ENCODE peak calls at places on chromosomes 2 and 18, in nine cellular contexts. One of them, this sample, is unnamed.
A peak's percentile ranks its signal among the peaks of the same experiment; 100 is the strongest.

GRCh38 chr2:233838251-233838650 is 16.1 kb downstream of the HJURP start:
- DNase-seq in ascending aorta: no peak
- DNase-seq in right lobe of liver: no peak
- DNase-seq in fibroblast of mammary gland: no peak
- DNase-seq in sigmoid colon: peak; percentile 33
- DNase-seq in cardiac fibroblast: no peak
- DNase-seq in HCT116: no peak
- DNase-seq in BJ: no peak
- DNase-seq in CD8-positive, alpha-beta memory T cell: no peak
- DNase-seq in this sample: no peak

GRCh38 chr2:102238039-102238756 is 51.4 kb downstream of the IL1RL2 start:
- DNase-seq in ascending aorta: no peak
- DNase-seq in right lobe of liver: no peak
- DNase-seq in fibroblast of mammary gland: peak; percentile 88
- DNase-seq in sigmoid colon: peak; percentile 43
- DNase-seq in cardiac fibroblast: peak; percentile 91
- DNase-seq in HCT116: no peak
- DNase-seq in BJ: no peak
- DNase-seq in CD8-positive, alpha-beta memory T cell: no peak
- DNase-seq in this sample: no peak

GRCh38 chr18:79796531-79797390 is 977 bp upstream of the KCNG2 start:
- DNase-seq in ascending aorta: no peak
- DNase-seq in right lobe of liver: peak; percentile 31
- DNase-seq in fibroblast of mammary gland: peak; percentile 31
- DNase-seq in sigmoid colon: peak; percentile 59
- DNase-seq in cardiac fibroblast: peak; percentile 59
- DNase-seq in HCT116: no peak
- DNase-seq in BJ: no peak
- DNase-seq in CD8-positive, alpha-beta memory T cell: no peak
- DNase-seq in this sample: no peak

GRCh38 chr18:79988925-79989361 is 580 bp upstream of the TXNL4A start:
- DNase-seq in ascending aorta: no peak
- DNase-seq in right lobe of liver: no peak
- DNase-seq in fibroblast of mammary gland: peak; percentile 55
- DNase-seq in sigmoid colon: peak; percentile 77
- DNase-seq in cardiac fibroblast: peak; percentile 57
- DNase-seq in HCT116: no peak
- DNase-seq in BJ: no peak
- DNase-seq in CD8-positive, alpha-beta memory T cell: no peak
- DNase-seq in this sample: peak; percentile 45

GRCh38 chr2:172770887-172771286 is 35.2 kb downstream of the RAPGEF4 start:
- DNase-seq in ascending aorta: no peak
- DNase-seq in right lobe of liver: no peak
- DNase-seq in fibroblast of mammary gland: no peak
- DNase-seq in sigmoid colon: no peak
- DNase-seq in cardiac fibroblast: no peak
- DNase-seq in HCT116: no peak
- DNase-seq in BJ: no peak
- DNase-seq in CD8-positive, alpha-beta memory T cell: no peak
- DNase-seq in this sample: no peak

GRCh38 chr2:86143307-86143706 is 37.3 kb downstream of the PTCD3 start:
- DNase-seq in ascending aorta: no peak
- DNase-seq in right lobe of liver: no peak
- DNase-seq in fibroblast of mammary gland: no peak
- DNase-seq in sigmoid colon: no peak
- DNase-seq in cardiac fibroblast: no peak
- DNase-seq in HCT116: no peak
- DNase-seq in BJ: no peak
- DNase-seq in CD8-positive, alpha-beta memory T cell: no peak
- DNase-seq in this sample: no peak

GRCh38 chr18:79987566-79987965 is 797 bp downstream of the TXNL4A start:
- DNase-seq in ascending aorta: no peak
- DNase-seq in right lobe of liver: no peak
- DNase-seq in fibroblast of mammary gland: peak; percentile 43
- DNase-seq in sigmoid colon: no peak
- DNase-seq in cardiac fibroblast: peak; percentile 43
- DNase-seq in HCT116: no peak
- DNase-seq in BJ: no peak
- DNase-seq in CD8-positive, alpha-beta memory T cell: no peak
- DNase-seq in this sample: peak; percentile 43

GRCh38 chr2:176507736-176508135 is 238.5 kb downstream of the MTX2 start:
- DNase-seq in ascending aorta: no peak
- DNase-seq in right lobe of liver: no peak
- DNase-seq in fibroblast of mammary gland: peak; percentile 51
- DNase-seq in sigmoid colon: no peak
- DNase-seq in cardiac fibroblast: no peak
- DNase-seq in HCT116: no peak
- DNase-seq in BJ: no peak
- DNase-seq in CD8-positive, alpha-beta memory T cell: no peak
- DNase-seq in this sample: no peak

GRCh38 chr2:70923378-70924015 is 12.2 kb upstream of the ATP6V1B1 start:
- DNase-seq in ascending aorta: peak; percentile 56
- DNase-seq in right lobe of liver: peak; percentile 22
- DNase-seq in fibroblast of mammary gland: no peak
- DNase-seq in sigmoid colon: peak; percentile 15
- DNase-seq in cardiac fibroblast: peak; percentile 17
- DNase-seq in HCT116: no peak
- DNase-seq in BJ: no peak
- DNase-seq in CD8-positive, alpha-beta memory T cell: no peak
- DNase-seq in this sample: no peak

GRCh38 chr2:65710779-65711295 is 278.4 kb upstream of the SPRED2 start:
- DNase-seq in ascending aorta: no peak
- DNase-seq in right lobe of liver: no peak
- DNase-seq in fibroblast of mammary gland: peak; percentile 19
- DNase-seq in sigmoid colon: no peak
- DNase-seq in cardiac fibroblast: peak; percentile 7
- DNase-seq in HCT116: peak; percentile 48
- DNase-seq in BJ: no peak
- DNase-seq in CD8-positive, alpha-beta memory T cell: no peak
- DNase-seq in this sample: peak; percentile 41

GRCh38 chr2:118858485-118859156 is 11.2 kb upstream of the EN1 start:
- DNase-seq in ascending aorta: peak; percentile 60
- DNase-seq in right lobe of liver: no peak
- DNase-seq in fibroblast of mammary gland: no peak
- DNase-seq in sigmoid colon: no peak
- DNase-seq in cardiac fibroblast: no peak
- DNase-seq in HCT116: no peak
- DNase-seq in BJ: no peak
- DNase-seq in CD8-positive, alpha-beta memory T cell: no peak
- DNase-seq in this sample: no peak

GRCh38 chr2:231530099-231531085 is at the start of gene NMUR1:
- DNase-seq in ascending aorta: peak; percentile 75
- DNase-seq in right lobe of liver: peak; percentile 71
- DNase-seq in fibroblast of mammary gland: no peak
- DNase-seq in sigmoid colon: peak; percentile 76
- DNase-seq in cardiac fibroblast: peak; percentile 12
- DNase-seq in HCT116: peak; percentile 19
- DNase-seq in BJ: no peak
- DNase-seq in CD8-positive, alpha-beta memory T cell: peak; percentile 76
- DNase-seq in this sample: peak; percentile 25
- H3K4me3 ChIP-seq in ascending aorta: peak within 1 kb of the TSS; percentile 50
- H3K4me3 ChIP-seq in right lobe of liver: peak within 1 kb of the TSS; percentile 35
- H3K4me3 ChIP-seq in fibroblast of mammary gland: no peak within 1 kb of the TSS
- H3K4me3 ChIP-seq in sigmoid colon: peak within 1 kb of the TSS; percentile 24
- H3K4me3 ChIP-seq in cardiac fibroblast: no peak within 1 kb of the TSS
- H3K4me3 ChIP-seq in HCT116: no peak within 1 kb of the TSS
- H3K4me3 ChIP-seq in BJ: no peak within 1 kb of the TSS
- H3K4me3 ChIP-seq in CD8-positive, alpha-beta memory T cell: peak within 1 kb of the TSS; percentile 12
- H3K4me3 ChIP-seq in this sample: no peak within 1 kb of the TSS

DNA sequence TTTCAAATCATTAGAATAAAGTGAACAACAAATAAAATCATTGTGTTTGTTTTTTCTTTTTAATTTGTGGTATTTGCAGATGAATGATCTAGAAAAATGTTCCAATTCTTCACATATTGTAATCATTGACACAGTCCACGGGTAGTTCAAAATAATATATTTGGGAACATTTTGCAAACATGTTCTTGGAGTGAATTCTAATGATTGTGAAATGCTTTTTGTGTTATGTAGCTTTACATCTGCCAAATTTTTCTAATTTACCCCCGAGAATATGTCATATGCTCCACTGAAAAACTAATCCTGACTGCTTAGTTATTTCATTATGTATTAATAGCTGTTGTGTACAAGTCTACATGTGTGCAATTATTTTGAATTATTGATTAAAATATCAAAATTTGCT is 1468.4 kb upstream of the NXPH2 start:
- DNase-seq in ascending aorta: no peak
- DNase-seq in right lobe of liver: no peak
- DNase-seq in fibroblast of mammary gland: peak; percentile 50
- DNase-seq in sigmoid colon: no peak
- DNase-seq in cardiac fibroblast: peak; percentile 7
- DNase-seq in HCT116: no peak
- DNase-seq in BJ: no peak
- DNase-seq in CD8-positive, alpha-beta memory T cell: no peak
- DNase-seq in this sample: no peak
- H3K4me3 ChIP-seq in ascending aorta: no peak overlapping the region
- H3K4me3 ChIP-seq in right lobe of liver: no peak overlapping the region
- H3K4me3 ChIP-seq in fibroblast of mammary gland: no peak overlapping the region
- H3K4me3 ChIP-seq in sigmoid colon: no peak overlapping the region
- H3K4me3 ChIP-seq in cardiac fibroblast: no peak overlapping the region
- H3K4me3 ChIP-seq in HCT116: no peak overlapping the region
- H3K4me3 ChIP-seq in BJ: no peak overlapping the region
- H3K4me3 ChIP-seq in CD8-positive, alpha-beta memory T cell: no peak overlapping the region
- H3K4me3 ChIP-seq in this sample: no peak overlapping the region

GRCh38 chr2:26477126-26477910 is 606 bp downstream of the OTOF start:
- DNase-seq in ascending aorta: no peak
- DNase-seq in right lobe of liver: peak; percentile 43
- DNase-seq in fibroblast of mammary gland: no peak
- DNase-seq in sigmoid colon: no peak
- DNase-seq in cardiac fibroblast: no peak
- DNase-seq in HCT116: no peak
- DNase-seq in BJ: no peak
- DNase-seq in CD8-positive, alpha-beta memory T cell: no peak
- DNase-seq in this sample: no peak
- H3K4me3 ChIP-seq in ascending aorta: no peak overlapping the region
- H3K4me3 ChIP-seq in right lobe of liver: no peak overlapping the region
- H3K4me3 ChIP-seq in fibroblast of mammary gland: no peak overlapping the region
- H3K4me3 ChIP-seq in sigmoid colon: no peak overlapping the region
- H3K4me3 ChIP-seq in cardiac fibroblast: no peak overlapping the region
- H3K4me3 ChIP-seq in HCT116: no peak overlapping the region
- H3K4me3 ChIP-seq in BJ: no peak overlapping the region
- H3K4me3 ChIP-seq in CD8-positive, alpha-beta memory T cell: no peak overlapping the region
- H3K4me3 ChIP-seq in this sample: no peak overlapping the region

GRCh38 chr2:219230201-219230540 is 565 bp downstream of the ANKZF1 start:
- DNase-seq in ascending aorta: no peak
- DNase-seq in right lobe of liver: peak; percentile 72
- DNase-seq in fibroblast of mammary gland: peak; percentile 54
- DNase-seq in sigmoid colon: peak; percentile 80
- DNase-seq in cardiac fibroblast: peak; percentile 53
- DNase-seq in HCT116: no peak
- DNase-seq in BJ: no peak
- DNase-seq in CD8-positive, alpha-beta memory T cell: no peak
- DNase-seq in this sample: peak; percentile 75
- H3K4me3 ChIP-seq in ascending aorta: peak overlapping the region; percentile 66
- H3K4me3 ChIP-seq in right lobe of liver: peak overlapping the region; percentile 66
- H3K4me3 ChIP-seq in fibroblast of mammary gland: peak overlapping the region; percentile 97
- H3K4me3 ChIP-seq in sigmoid colon: peak overlapping the region; percentile 57
- H3K4me3 ChIP-seq in cardiac fibroblast: peak overlapping the region; percentile 80
- H3K4me3 ChIP-seq in HCT116: peak overlapping the region; percentile 79
- H3K4me3 ChIP-seq in BJ: peak overlapping the region; percentile 64
- H3K4me3 ChIP-seq in CD8-positive, alpha-beta memory T cell: peak overlapping the region; percentile 93
- H3K4me3 ChIP-seq in this sample: peak overlapping the region; percentile 98

DNA sequence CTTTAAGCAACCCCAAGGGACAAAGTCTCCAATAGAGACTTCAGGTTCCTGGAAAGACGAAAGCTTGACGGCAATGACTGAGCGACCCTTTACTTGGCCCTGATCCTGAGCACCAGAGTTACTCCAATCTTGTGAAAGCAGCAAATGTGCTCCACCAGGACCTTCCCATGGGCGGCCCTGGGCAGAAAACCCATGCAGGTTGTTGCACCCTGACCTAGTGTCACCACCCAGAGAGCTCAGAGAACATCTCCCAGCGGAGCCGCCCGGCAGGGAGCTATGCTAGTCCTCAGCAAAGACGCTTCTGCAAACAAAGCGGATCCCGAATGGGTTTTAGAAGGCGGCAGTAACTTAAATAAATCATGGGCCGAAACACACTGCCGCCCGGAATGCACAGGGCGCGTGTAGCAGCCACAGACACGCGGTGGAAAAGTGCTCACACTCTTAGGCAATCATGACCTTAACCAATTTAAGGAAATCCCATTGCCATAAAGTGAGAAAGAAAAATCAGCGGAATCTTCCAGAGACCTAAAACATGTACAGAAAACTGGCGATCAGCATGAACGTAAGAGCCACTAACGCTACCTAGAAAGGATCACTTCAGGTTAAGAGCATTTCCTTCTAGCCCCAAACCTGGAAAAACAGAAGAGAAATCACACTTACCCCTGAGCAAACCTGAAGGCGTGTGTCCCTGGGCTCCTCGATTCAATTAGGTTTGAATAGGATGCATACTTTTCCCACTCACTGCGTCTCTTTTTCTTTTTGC is 490 bp downstream of the COL6A3 start:
- DNase-seq in ascending aorta: no peak
- DNase-seq in right lobe of liver: no peak
- DNase-seq in fibroblast of mammary gland: peak; percentile 31
- DNase-seq in sigmoid colon: peak; percentile 78
- DNase-seq in cardiac fibroblast: no peak
- DNase-seq in HCT116: no peak
- DNase-seq in BJ: no peak
- DNase-seq in CD8-positive, alpha-beta memory T cell: no peak
- DNase-seq in this sample: no peak
- H3K4me3 ChIP-seq in ascending aorta: peak overlapping the region; percentile 45
- H3K4me3 ChIP-seq in right lobe of liver: peak overlapping the region; percentile 12
- H3K4me3 ChIP-seq in fibroblast of mammary gland: peak overlapping the region; percentile 100
- H3K4me3 ChIP-seq in sigmoid colon: peak overlapping the region; percentile 53
- H3K4me3 ChIP-seq in cardiac fibroblast: peak overlapping the region; percentile 86
- H3K4me3 ChIP-seq in HCT116: no peak overlapping the region
- H3K4me3 ChIP-seq in BJ: peak overlapping the region; percentile 94
- H3K4me3 ChIP-seq in CD8-positive, alpha-beta memory T cell: no peak overlapping the region
- H3K4me3 ChIP-seq in this sample: no peak overlapping the region

This sample was measured in epithelial cell of esophagus.